ENCODE peak calls at places on chromosomes 12 and 14, in four cellular contexts. R is substantia nigra, Q is left ventricle myocardium inferior, W is pancreas. J is an unnamed sample.

GRCh38 chr14:90548455-90548854 is 151.6 kb downstream of the CALM1 start:
- DNase-seq in W (no peak), R (no peak), Q (no peak), J (no peak)

GRCh38 chr14:86035882-86036281 is 505.9 kb downstream of the FLRT2 start:
- DNase-seq in W (peak), R (no peak), Q (no peak), J (no peak)

GRCh38 chr12:79883216-79883615 is 51.7 kb downstream of the PPP1R12A start:
- DNase-seq in Q (no peak), R (no peak), W (no peak), J (peak)

GRCh38 chr12:128754275-128754674 is 69.5 kb downstream of the SLC15A4 start:
- DNase-seq in Q (no peak), W (no peak), R (no peak), J (no peak)

GRCh38 chr12:32891956-32892355 is 4.6 kb downstream of the PKP2 start:
- DNase-seq in Q (no peak), W (no peak), R (no peak), J (no peak)

GRCh38 chr12:92462527-92462926 is 240.3 kb upstream of the PLEKHG7 start:
- DNase-seq in R (no peak), Q (no peak), W (no peak), J (no peak)

GRCh38 chr14:96905065-96905464 is 107.9 kb downstream of the VRK1 start:
- DNase-seq in W (no peak), R (no peak), Q (no peak), J (no peak)

GRCh38 chr12:118103231-118103600 is 595 bp downstream of the VSIG10 start:
- DNase-seq in R (peak), Q (no peak), W (no peak), J (no peak)

GRCh38 chr14:52142504-52142903 is 73.6 kb upstream of the NID2 start:
- DNase-seq in R (no peak), Q (no peak), W (no peak), J (no peak)

GRCh38 chr14:94679941-94680340 is 67.8 kb downstream of the SERPINA3 start:
- DNase-seq in R (no peak), W (no peak), Q (no peak), J (no peak)

GRCh38 chr14:73236157-73236556 is 1.1 kb upstream of the PAPLN start:
- DNase-seq in R (no peak), W (no peak), Q (no peak), J (no peak)

DNA sequence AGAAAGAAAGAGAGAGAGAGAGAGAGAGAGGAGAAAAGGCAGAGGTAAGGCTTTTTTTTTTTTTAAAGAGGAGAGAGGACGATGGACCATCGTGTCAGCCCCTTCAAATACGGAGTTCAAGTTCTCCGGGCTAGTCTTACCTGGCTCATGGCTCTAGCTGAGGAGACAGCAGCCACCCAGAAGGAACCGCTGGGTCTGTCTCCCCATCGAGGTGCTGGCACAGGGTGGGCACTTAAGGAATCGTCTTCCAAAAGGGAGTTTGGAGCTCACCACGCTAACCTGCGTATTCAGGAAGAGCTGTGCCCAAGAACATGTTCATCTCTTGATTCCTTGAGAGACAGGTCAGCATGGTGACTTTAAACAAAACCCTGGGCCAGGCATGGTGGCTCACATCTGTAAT is 102.7 kb downstream of the SETD3 start:
- DNase-seq in R (no peak), W (no peak), Q (no peak), J (no peak)
- H3K27ac ChIP-seq in R (no peak), W (no peak), Q (no peak), J (peak)

GRCh38 chr14:55593698-55594097 is 13.7 kb downstream of the KTN1 start:
- DNase-seq in R (no peak), W (no peak), Q (no peak), J (no peak)
- H3K27ac ChIP-seq in R (no peak), W (no peak), Q (no peak), J (no peak)

DNA sequence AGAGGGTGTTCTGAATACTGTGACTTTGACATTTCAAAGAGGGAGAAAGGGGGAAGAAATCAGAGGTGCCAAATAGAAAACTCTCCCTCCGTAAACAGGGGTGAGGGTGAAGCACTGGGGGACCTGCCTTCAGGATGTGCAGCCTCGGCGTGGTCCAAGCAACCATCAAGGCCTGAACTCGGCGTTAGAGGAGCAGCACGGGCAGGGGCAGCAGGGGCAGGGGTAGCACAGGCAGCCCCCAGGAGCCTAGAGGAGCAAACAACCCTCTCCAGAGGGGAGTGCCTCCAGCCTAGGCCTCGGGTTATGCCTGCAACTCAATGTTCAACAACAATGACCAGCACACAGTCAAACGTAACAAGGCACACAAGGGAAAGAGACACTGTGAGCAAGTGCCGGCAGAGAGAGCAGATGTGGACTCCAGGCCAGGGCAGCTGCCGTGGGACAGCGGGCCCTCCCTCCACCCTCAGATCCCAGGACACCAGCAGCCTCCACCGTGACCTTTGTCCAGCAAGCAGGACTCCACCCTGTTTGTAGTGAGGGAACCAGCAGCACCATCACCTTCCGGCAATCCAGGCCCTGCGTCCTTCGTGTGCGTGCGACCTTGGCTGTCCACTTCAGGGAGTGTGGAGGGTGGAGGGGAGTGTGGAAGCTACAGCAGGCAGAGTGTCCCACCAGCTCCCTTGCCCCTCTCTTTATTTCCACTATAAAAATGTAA is 18.0 kb downstream of the GALNT9 start:
- DNase-seq in R (no peak), W (no peak), Q (no peak), J (no peak)
- H3K27ac ChIP-seq in R (no peak), W (no peak), Q (no peak), J (no peak)

DNA sequence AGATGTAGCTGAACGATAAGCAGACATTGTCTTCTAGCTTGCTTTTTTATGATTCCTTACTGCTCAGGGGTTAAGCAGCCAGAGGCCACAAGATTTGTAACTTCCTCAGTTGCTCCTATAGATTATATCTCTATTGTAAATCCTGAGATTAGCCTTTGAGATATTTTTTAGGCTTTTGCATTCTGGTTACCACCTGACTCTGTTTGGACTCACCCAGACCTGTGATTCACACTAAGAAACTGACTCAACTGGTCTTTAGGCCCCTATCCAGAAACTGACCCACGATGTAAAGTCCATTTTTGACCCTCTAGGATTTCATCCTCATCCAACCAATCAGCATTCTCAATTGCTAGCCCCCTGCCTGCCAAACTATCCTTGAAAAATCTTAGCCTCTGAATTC is 194.4 kb downstream of the RASSF9 start:
- DNase-seq in Q (no peak), R (no peak), W (no peak), J (no peak)
- H3K27ac ChIP-seq in Q (no peak), R (no peak), W (no peak), J (no peak)

GRCh38 chr12:120705618-120706017 is 4.6 kb upstream of the UNC119B start:
- DNase-seq in R (no peak), W (no peak), Q (no peak), J (no peak)
- H3K27ac ChIP-seq in R (no peak), W (no peak), Q (peak), J (no peak)

J was measured in epithelial cell of prostate.